ENCODE peak calls at places on chromosomes 7 and 10, in nine cellular contexts. A is stimulated activated CD4-positive, alpha-beta T cell treated with anti-CD3 and anti-CD28 coated beads, TNF-alpha, amount 100 ng/mL, for 1 hour; K is adrenal gland; T is T-cell; H is cardiac septum; S is activated CD4-positive, alpha-beta T cell treated with anti-CD3 and anti-CD28 coated beads, Interleukin-2, amount 50 U/mL, for 4 hours; E is WERI-Rb-1; V is NCI-H1105 treated with DMSO at 0.1 percent for 48 hours; Y is caudate nucleus. D is an unnamed sample.

GRCh38 chr7:128166603-128167315 is 74.3 kb upstream of the LEP start:
- DNase-seq in H (no peak), E (peak; percentile 51), Y (no peak), K (no peak), T (no peak), S (no peak), V (peak; percentile 33), A (no peak), D (no peak)

GRCh38 chr7:85600425-85600824 is 413.6 kb upstream of the SEMA3D start:
- DNase-seq in A (no peak), K (no peak), T (no peak), Y (no peak), V (no peak), S (no peak), E (no peak), H (no peak), D (no peak)

GRCh38 chr10:124016795-124017375 is 76.5 kb downstream of the CHST15 start:
- DNase-seq in Y (no peak), V (no peak), S (no peak), A (no peak), E (no peak), T (no peak), K (no peak), H (no peak), D (no peak)

GRCh38 chr10:113326160-113327111 is 226.4 kb upstream of the HABP2 start:
- DNase-seq in T (no peak), V (no peak), H (no peak), K (peak; percentile 86), Y (no peak), E (peak; percentile 85), S (no peak), A (no peak), D (peak; percentile 34)

GRCh38 chr7:149823631-149824199 is 14.5 kb upstream of the ZNF862 start:
- DNase-seq in A (no peak), V (no peak), K (no peak), E (no peak), T (no peak), S (no peak), Y (no peak), H (no peak), D (no peak)

GRCh38 chr7:127252736-127253288 is at the start of gene GRM8:
- DNase-seq in H (no peak), E (peak; percentile 54), Y (no peak), S (no peak), T (peak; percentile 11), A (no peak), K (peak; percentile 53), V (peak; percentile 90), D (peak; percentile 21)

GRCh38 chr7:69246758-69247157 is 351.5 kb upstream of the AUTS2 start:
- DNase-seq in E (no peak), A (no peak), Y (no peak), H (no peak), T (no peak), K (peak; percentile 36), S (no peak), V (no peak), D (no peak)

GRCh38 chr7:87003872-87004798 is 55.3 kb downstream of the ELAPOR2 start:
- DNase-seq in T (no peak), S (no peak), A (no peak), K (no peak), E (no peak), Y (no peak), H (no peak), V (peak; percentile 91), D (no peak)

GRCh38 chr7:156747718-156748117 is 107.1 kb downstream of the RNF32 start:
- DNase-seq in H (no peak), Y (no peak), K (no peak), T (no peak), E (no peak), V (peak; percentile 16), S (no peak), A (no peak), D (no peak)

GRCh38 chr7:91135703-91136102 is 128.5 kb upstream of the FZD1 start:
- DNase-seq in E (no peak), H (no peak), S (no peak), K (no peak), T (no peak), Y (no peak), A (no peak), V (no peak), D (no peak)

GRCh38 chr7:131225619-131226101 is 102.0 kb upstream of the MKLN1 start:
- DNase-seq in Y (no peak), V (no peak), H (no peak), E (no peak), S (no peak), T (no peak), K (peak; percentile 63), A (no peak), D (no peak)

GRCh38 chr10:11449761-11450160 is 161.7 kb downstream of the USP6NL start:
- DNase-seq in E (no peak), H (no peak), Y (no peak), S (no peak), V (no peak), T (no peak), K (no peak), A (no peak), D (no peak)

GRCh38 chr10:18429335-18429734 is 222.1 kb downstream of the NSUN6 start:
- DNase-seq in K (no peak), A (no peak), E (no peak), S (no peak), Y (no peak), T (no peak), V (no peak), H (no peak), D (no peak)

GRCh38 chr10:126674741-126675515 is 4.4 kb upstream of the C10orf90 start:
- DNase-seq in E (no peak), A (no peak), V (no peak), T (no peak), K (no peak), H (no peak), S (no peak), Y (no peak), D (no peak)

GRCh38 chr7:91846436-91846835 is 34.1 kb downstream of the MTERF1 start:
- DNase-seq in V (no peak), Y (no peak), K (no peak), A (no peak), T (no peak), E (no peak), H (no peak), S (no peak), D (no peak)

GRCh38 chr10:118674226-118674919 is 78.9 kb upstream of the PRLHR start:
- DNase-seq in E (no peak), T (no peak), H (no peak), S (no peak), K (no peak), Y (no peak), A (no peak), V (no peak), D (no peak)

GRCh38 chr7:84506151-84506550 is 311.6 kb upstream of the SEMA3A start:
- DNase-seq in H (no peak), Y (no peak), S (no peak), V (no peak), A (no peak), E (no peak), K (no peak), T (no peak), D (no peak)

GRCh38 chr10:53808677-53809076 is 992.4 kb downstream of the PCDH15 start:
- DNase-seq in V (no peak), Y (no peak), K (no peak), H (no peak), E (peak; percentile 13), T (no peak), S (no peak), A (no peak), D (no peak)

GRCh38 chr7:93196331-93196730 is 29.9 kb downstream of the HEPACAM2 start:
- DNase-seq in A (no peak), H (no peak), Y (no peak), V (no peak), E (no peak), S (no peak), T (no peak), K (no peak), D (no peak)

GRCh38 chr7:42624471-42624870 is 287.4 kb downstream of the C7orf25 start:
- DNase-seq in T (no peak), V (no peak), H (no peak), Y (no peak), E (no peak), S (no peak), A (no peak), K (no peak), D (no peak)

D was measured in activated naive CD8-positive, alpha-beta T cell treated with anti-CD3 and anti-CD28 coated beads, Interleukin-2, amount 50 U/mL, for 24 hours.